ENCODE peak calls at places on chromosome X, in four cellular contexts. B is choroid plexus epithelial cell, U is neural crest cell, S is NCI-H510A treated with DMSO at 0.1 percent for 48 hours. Q is an unnamed sample.

GRCh38 chrX:150509703-150510102 is 58.7 kb upstream of the MTM1 start:
- DNase-seq in B (no peak), U (no peak), S (no peak), Q (no peak)

GRCh38 chrX:56726609-56727008 is 2.4 kb upstream of the NBDY start:
- DNase-seq in B (peak; percentile 77), U (no peak), S (peak; percentile 20), Q (no peak)

GRCh38 chrX:39759526-39760224 is 338.1 kb downstream of the BCOR start:
- DNase-seq in B (peak; percentile 92), U (no peak), S (peak; percentile 20), Q (no peak)

GRCh38 chrX:12874599-12874998 is 7.7 kb downstream of the TLR7 start:
- DNase-seq in B (no peak), U (no peak), S (no peak), Q (no peak)

GRCh38 chrX:1385824-1386223 is 6.1 kb downstream of the SLC25A6 start:
- DNase-seq in B (no peak), U (no peak), S (no peak), Q (no peak)

GRCh38 chrX:1453951-1454785 is 1.5 kb upstream of the ASMTL start:
- DNase-seq in B (peak; percentile 85), U (peak; percentile 94), S (no peak), Q (peak; percentile 82)

GRCh38 chrX:119981286-119982070 is 37.9 kb upstream of the NKAP start:
- DNase-seq in B (peak; percentile 51), U (peak; percentile 26), S (peak; percentile 12), Q (no peak)

GRCh38 chrX:97158270-97158669 is 274.6 kb downstream of the RPA4 start:
- DNase-seq in B (no peak), U (no peak), S (no peak), Q (no peak)

GRCh38 chrX:34638116-34638515 is 19.0 kb downstream of the TMEM47 start:
- DNase-seq in B (peak; percentile 70), U (peak; percentile 26), S (peak; percentile 26), Q (no peak)

GRCh38 chrX:13254076-13254785 is 65.6 kb downstream of the ATXN3L start:
- DNase-seq in B (peak; percentile 85), U (no peak), S (peak; percentile 2), Q (no peak)

GRCh38 chrX:65866146-65866545 is 173.7 kb downstream of the VSIG4 start:
- DNase-seq in B (no peak), U (no peak), S (no peak), Q (no peak)

GRCh38 chrX:148500428-148501120 is at the start of gene AFF2:
- DNase-seq in B (peak; percentile 5), U (peak; percentile 45), S (peak; percentile 1), Q (peak; percentile 14)

GRCh38 chrX:31603411-31604120 is 531.7 kb upstream of the FTHL17 start:
- DNase-seq in B (peak; percentile 87), U (no peak), S (no peak), Q (no peak)

GRCh38 chrX:40501456-40501855 is 79.3 kb upstream of the ATP6AP2 start:
- DNase-seq in B (no peak), U (no peak), S (no peak), Q (no peak)

GRCh38 chrX:17610788-17611187 is 126.5 kb upstream of the SCML1 start:
- DNase-seq in B (no peak), U (no peak), S (no peak), Q (no peak)

GRCh38 chrX:41312786-41313185 is 21.2 kb upstream of the DDX3X start:
- DNase-seq in B (no peak), U (no peak), S (no peak), Q (no peak)

GRCh38 chrX:38192007-38192625 is 28.6 kb downstream of the SRPX start:
- DNase-seq in B (peak; percentile 48), U (no peak), S (peak; percentile 10), Q (no peak)

GRCh38 chrX:147803948-147804347 is 107.8 kb upstream of the FMR1 start:
- DNase-seq in B (no peak), U (no peak), S (no peak), Q (no peak)

GRCh38 chrX:53085661-53086229 is 3.6 kb downstream of the TSPYL2 start:
- DNase-seq in B (no peak), U (no peak), S (no peak), Q (no peak)

GRCh38 chrX:122244080-122244479 is 940.0 kb upstream of the GRIA3 start:
- DNase-seq in B (no peak), U (no peak), S (no peak), Q (no peak)

GRCh38 chrX:103453655-103454054 is 65.6 kb downstream of the RAB40A start:
- DNase-seq in B (peak; percentile 94), U (no peak), S (no peak), Q (no peak)

GRCh38 chrX:2592279-2592678 is 91.5 kb upstream of the DHRSX start:
- DNase-seq in B (no peak), U (no peak), S (no peak), Q (no peak)

GRCh38 chrX:111376486-111376885 is 35.5 kb downstream of the DCX start:
- DNase-seq in B (no peak), U (no peak), S (no peak), Q (no peak)

GRCh38 chrX:66035667-66036066 is 4.2 kb downstream of the VSIG4 start:
- DNase-seq in B (no peak), U (no peak), S (no peak), Q (no peak)

GRCh38 chrX:122512561-122513072 is 671.5 kb upstream of the GRIA3 start:
- DNase-seq in B (peak; percentile 0), U (no peak), S (no peak), Q (no peak)

GRCh38 chrX:116232833-116233232 is 62.3 kb downstream of the AGTR2 start:
- DNase-seq in B (peak; percentile 86), U (no peak), S (no peak), Q (no peak)

GRCh38 chrX:69493193-69493592 is 10.9 kb upstream of the NALF2 start:
- DNase-seq in B (peak; percentile 7), U (peak; percentile 51), S (peak; percentile 32), Q (peak; percentile 30)

GRCh38 chrX:85243155-85243554 is 424 bp downstream of the SATL1 start:
- DNase-seq in B (peak; percentile 9), U (no peak), S (peak; percentile 6), Q (no peak)

GRCh38 chrX:1325515-1326116 is 11.0 kb upstream of the IL3RA start:
- DNase-seq in B (no peak), U (no peak), S (no peak), Q (no peak)

GRCh38 chrX:27878862-27879261 is 71.1 kb downstream of the MAGEB10 start:
- DNase-seq in B (no peak), U (no peak), S (no peak), Q (no peak)

GRCh38 chrX:132218100-132218807 is 993 bp downstream of the RAP2C start:
- DNase-seq in B (peak; percentile 84), U (peak; percentile 74), S (peak; percentile 50), Q (peak; percentile 78)

GRCh38 chrX:10166248-10166716 is 9.5 kb downstream of the CLCN4 start:
- DNase-seq in B (no peak), U (no peak), S (no peak), Q (no peak)

GRCh38 chrX:53583571-53583970 is 102.9 kb downstream of the HUWE1 start:
- DNase-seq in B (no peak), U (no peak), S (no peak), Q (no peak)

Q was measured in progenitor cell of endocrine pancreas.